ENCODE peak calls at places on chromosomes 4 and X, in nine cellular contexts. E, R, L, V, A, H, I, F and M are unnamed samples.

GRCh38 chrX:87516716-87517115 is 886 bp upstream of the KLHL4 start:
- DNase-seq in E (no peak), A (no peak), F (no peak), H (no peak), I (no peak), R (no peak), V (no peak), L (no peak), M (no peak)

GRCh38 chr4:147901388-147901787 is 169.5 kb downstream of the ARHGAP10 start:
- DNase-seq in A (no peak), V (no peak), F (no peak), H (no peak), E (no peak), L (no peak), I (no peak), R (no peak), M (no peak)

GRCh38 chrX:21996872-21997271 is 35.3 kb upstream of the PHEX start:
- DNase-seq in L (no peak), I (no peak), E (no peak), H (peak; percentile 52), R (no peak), F (no peak), A (no peak), V (no peak), M (no peak)

GRCh38 chr4:140151700-140152014 is 2.3 kb downstream of the MAML3 start:
- DNase-seq in A (no peak), I (peak; percentile 80), E (peak; percentile 73), R (peak; percentile 93), V (peak; percentile 51), H (peak; percentile 84), F (peak; percentile 81), L (peak; percentile 95), M (peak; percentile 68)

GRCh38 chr4:4820739-4821138 is 38.7 kb upstream of the MSX1 start:
- DNase-seq in V (no peak), F (no peak), L (no peak), R (no peak), E (no peak), A (no peak), I (no peak), H (no peak), M (no peak)

GRCh38 chrX:154732421-154733071 is 18.3 kb downstream of the GAB3 start:
- DNase-seq in A (no peak), V (no peak), E (no peak), H (peak; percentile 64), L (no peak), F (no peak), I (no peak), R (no peak), M (no peak)

GRCh38 chr4:186300659-186301377 is 34.8 kb downstream of the F11 start:
- DNase-seq in H (no peak), A (no peak), R (no peak), E (no peak), F (no peak), I (no peak), V (no peak), L (no peak), M (no peak)

GRCh38 chr4:16693040-16693506 is 205.4 kb downstream of the LDB2 start:
- DNase-seq in L (no peak), F (no peak), H (peak; percentile 50), I (no peak), E (no peak), A (no peak), R (peak; percentile 84), V (no peak), M (no peak)

GRCh38 chr4:16045687-16046086 is 38.1 kb downstream of the PROM1 start:
- DNase-seq in R (no peak), L (no peak), A (no peak), V (no peak), F (no peak), E (no peak), I (no peak), H (peak; percentile 15), M (no peak)

GRCh38 chr4:6889101-6889735 is 20.4 kb upstream of the TBC1D14 start:
- DNase-seq in V (no peak), E (no peak), R (no peak), A (no peak), L (no peak), H (no peak), F (no peak), I (no peak), M (no peak)
- H3K4me1 ChIP-seq in V (no peaks in the 10 kb centered on the region), E (peaks cover 15% of the 10 kb centered on the region), R (no peaks in the 10 kb centered on the region), A (peaks cover 23% of the 10 kb centered on the region), L (peaks cover 18% of the 10 kb centered on the region), H (peaks cover 27% of the 10 kb centered on the region), F (no peaks in the 10 kb centered on the region), I (peaks cover 42% of the 10 kb centered on the region), M (no peaks in the 10 kb centered on the region)

DNA sequence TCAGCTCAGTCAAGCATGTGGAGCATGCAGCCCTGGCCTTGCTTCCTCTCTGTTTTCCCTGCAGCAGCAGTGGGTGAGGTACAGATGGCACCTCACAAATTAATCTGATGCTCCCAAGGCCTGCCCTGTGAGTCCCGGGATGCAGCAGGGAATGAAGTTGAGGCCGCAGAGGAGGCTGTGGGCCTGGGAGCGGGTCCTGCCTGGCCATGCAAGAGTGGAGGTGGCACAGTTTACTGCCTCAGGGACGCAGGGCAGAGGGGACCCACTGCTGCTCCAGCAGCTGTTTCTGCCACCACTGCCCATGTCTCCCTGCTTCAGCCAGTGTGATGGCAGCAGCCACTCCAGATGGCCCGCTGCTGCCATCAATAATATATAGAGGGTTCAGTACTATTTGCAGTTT is 474.6 kb downstream of the EPHA5 start:
- DNase-seq in F (no peak), L (no peak), A (no peak), E (no peak), I (no peak), H (no peak), V (no peak), R (no peak), M (no peak)
- H3K4me3 ChIP-seq in F (no peak overlapping the region), L (no peak overlapping the region), A (no peak overlapping the region), E (no peak overlapping the region), I (no peak overlapping the region), H (no peak overlapping the region), V (no peak overlapping the region), R (no peak overlapping the region), M (no peak overlapping the region)

DNA sequence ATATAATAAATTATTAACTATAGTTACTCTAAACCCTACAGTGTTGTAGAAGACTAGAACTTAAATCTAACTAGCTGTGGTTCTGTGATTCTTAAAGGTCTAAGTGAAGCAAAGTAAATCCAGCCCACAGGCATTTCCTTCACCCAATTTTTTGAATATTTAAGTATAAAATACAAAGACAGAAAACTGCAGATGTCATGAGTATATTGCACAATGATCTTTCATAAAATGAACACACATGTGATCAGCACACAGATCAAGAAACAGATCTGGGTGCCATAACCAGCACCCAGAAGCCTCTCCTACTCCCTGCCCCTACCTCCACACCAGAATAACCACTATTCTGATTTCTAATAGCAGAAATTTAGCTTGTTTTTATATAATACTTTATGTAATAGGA is 82.9 kb downstream of the CAMK2D start:
- DNase-seq in A (no peak), R (no peak), F (no peak), V (no peak), E (no peak), L (no peak), H (peak; percentile 25), I (no peak), M (no peak)
- H3K4me1 ChIP-seq in A (peaks cover 25% of the 10 kb centered on the region), R (no peaks in the 10 kb centered on the region), F (peaks cover 30% of the 10 kb centered on the region), V (no peaks in the 10 kb centered on the region), E (no peaks in the 10 kb centered on the region), L (no peaks in the 10 kb centered on the region), H (peaks cover 41% of the 10 kb centered on the region), I (peaks cover 57% of the 10 kb centered on the region), M (no peaks in the 10 kb centered on the region)

DNA sequence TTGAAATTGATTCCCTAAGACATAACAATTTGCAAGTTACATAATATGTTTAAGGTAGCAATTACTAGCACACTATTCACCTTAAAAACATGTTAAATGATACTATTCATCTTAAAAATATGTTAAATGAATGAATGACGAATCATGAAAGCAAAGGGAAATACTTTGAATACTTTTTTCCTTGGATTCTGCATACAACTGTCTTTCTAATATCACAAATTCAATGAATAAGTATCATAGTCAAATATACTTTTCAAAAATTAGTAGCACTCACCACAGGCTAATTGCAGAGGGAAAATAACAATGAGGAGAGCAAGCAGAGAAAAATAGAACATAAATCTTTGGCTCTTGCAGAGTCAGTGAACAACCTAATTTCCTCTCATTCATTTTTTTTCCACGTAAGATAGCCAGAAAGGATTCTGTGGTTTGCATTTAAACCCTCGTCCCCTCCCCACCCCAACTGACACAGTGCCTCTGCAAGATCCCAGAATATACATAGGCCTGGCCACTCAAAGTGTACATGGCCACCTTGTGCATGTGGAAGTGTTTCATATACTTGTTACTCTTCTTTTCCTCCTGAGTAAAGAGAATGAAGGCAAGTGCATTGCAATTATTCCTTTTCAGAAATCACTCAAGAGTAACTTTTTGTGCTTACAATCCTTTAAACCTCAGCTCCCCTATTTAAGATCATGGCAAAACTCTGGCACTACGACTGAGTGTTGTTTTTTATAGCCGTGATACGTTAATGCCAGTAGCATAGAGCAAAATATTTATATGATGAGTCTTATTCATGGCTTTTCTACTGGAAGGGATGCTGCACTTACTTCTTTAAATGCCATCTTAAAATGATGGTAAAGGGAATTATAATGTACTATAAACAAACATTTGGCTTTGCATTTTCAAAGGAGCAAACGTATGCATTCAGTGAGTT is 236.4 kb downstream of the PDGFC start:
- DNase-seq in H (peak; percentile 44), V (no peak), E (no peak), I (no peak), F (no peak), R (no peak), A (no peak), L (no peak), M (no peak)
- H3K4me3 ChIP-seq in H (peak overlapping the region; percentile 10), V (no peak overlapping the region), E (no peak overlapping the region), I (no peak overlapping the region), F (no peak overlapping the region), R (no peak overlapping the region), A (no peak overlapping the region), L (no peak overlapping the region), M (no peak overlapping the region)

GRCh38 chr4:87035881-87036509 is 101.2 kb downstream of the AFF1 start:
- DNase-seq in E (no peak), R (no peak), A (no peak), L (no peak), I (no peak), F (no peak), V (no peak), H (no peak), M (no peak)
- H3K4me1 ChIP-seq in E (peaks cover 4% of the 10 kb centered on the region), R (peaks cover 18% of the 10 kb centered on the region), A (peaks cover 12% of the 10 kb centered on the region), L (peaks cover 90% of the 10 kb centered on the region), I (peaks cover 75% of the 10 kb centered on the region), F (peaks cover 67% of the 10 kb centered on the region), V (peaks cover 2% of the 10 kb centered on the region), H (peaks cover 68% of the 10 kb centered on the region), M (peaks cover 7% of the 10 kb centered on the region)

DNA sequence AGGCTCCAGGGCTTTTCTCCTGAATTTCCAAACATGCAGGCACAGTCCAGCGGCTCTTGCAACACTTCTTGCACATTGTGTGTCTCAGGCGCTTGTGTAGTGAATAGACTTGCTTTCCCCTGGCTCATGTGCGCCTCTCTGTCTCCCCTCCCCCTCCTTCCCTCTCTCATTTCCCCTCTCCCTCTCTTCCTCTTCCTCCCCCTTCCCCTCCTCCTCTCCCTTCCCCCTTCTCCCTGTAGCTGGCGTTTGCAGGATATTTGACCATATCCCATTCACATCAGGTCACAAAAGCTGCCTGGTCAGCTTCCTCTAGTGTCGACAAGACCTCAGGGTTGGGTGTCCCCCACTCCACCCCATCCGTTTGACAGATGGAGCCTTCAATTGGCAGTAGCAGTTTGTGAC is 2.4 kb downstream of the CHST7 start:
- DNase-seq in E (no peak), F (no peak), I (no peak), L (peak; percentile 24), H (peak; percentile 30), R (peak; percentile 54), V (no peak), A (no peak), M (no peak)
- H3K4me3 ChIP-seq in E (peak overlapping the region; percentile 92), F (no peak overlapping the region), I (peak overlapping the region; percentile 76), L (peak overlapping the region; percentile 59), H (peak overlapping the region; percentile 79), R (no peak overlapping the region), V (peak overlapping the region; percentile 39), A (no peak overlapping the region), M (peak overlapping the region; percentile 63)